ENCODE peak calls at places on chromosomes 11 and 22, in ten cellular contexts. A, H, F, Q, Z, N, M, I, V and W are unnamed samples.

GRCh38 chr22:19974935-19975706 is 33.5 kb upstream of the TXNRD2 start:
- DNase-seq in Q (no peak), I (no peak), H (no peak), A (peak; percentile 94), F (no peak), M (no peak), V (no peak), N (peak; percentile 9), Z (no peak), W (no peak)

GRCh38 chr11:130527648-130528300 is 79.3 kb downstream of the ADAMTS15 start:
- DNase-seq in M (no peak), N (peak; percentile 61), V (no peak), A (no peak), I (peak; percentile 89), F (no peak), H (no peak), Q (no peak), Z (peak; percentile 74), W (no peak)

GRCh38 chr22:48473202-48473601 is 1354.5 kb downstream of the BRD1 start:
- DNase-seq in H (no peak), A (no peak), N (no peak), M (no peak), V (no peak), Z (no peak), Q (no peak), F (no peak), I (no peak), W (no peak)

GRCh38 chr22:19496324-19496630 is 16.6 kb downstream of the CDC45 start:
- DNase-seq in Q (no peak), I (no peak), Z (no peak), M (no peak), V (no peak), A (no peak), N (no peak), H (no peak), F (no peak), W (no peak)

GRCh38 chr22:24761888-24762675 is 12.4 kb downstream of the PIWIL3 start:
- DNase-seq in N (no peak), V (no peak), A (no peak), Z (no peak), M (no peak), H (no peak), I (peak; percentile 81), F (no peak), Q (no peak), W (no peak)

GRCh38 chr22:42438293-42438650 is 6.1 kb upstream of the NFAM1 start:
- DNase-seq in A (no peak), N (no peak), F (no peak), I (no peak), M (peak; percentile 61), Q (no peak), Z (no peak), H (no peak), V (no peak), W (no peak)

GRCh38 chr11:27242591-27242990 is 120.4 kb downstream of the CCDC34 start:
- DNase-seq in A (no peak), F (no peak), H (no peak), Q (no peak), N (no peak), Z (peak; percentile 59), M (no peak), I (peak; percentile 36), V (no peak), W (no peak)

GRCh38 chr22:30531651-30532608 is 14.6 kb downstream of the SEC14L6 start:
- DNase-seq in H (no peak), Z (no peak), Q (no peak), F (no peak), M (no peak), V (no peak), I (no peak), N (no peak), A (no peak), W (no peak)

GRCh38 chr11:124762624-124763155 is 600 bp upstream of the ESAM start:
- DNase-seq in A (peak; percentile 46), M (peak; percentile 67), Z (no peak), Q (peak; percentile 19), H (no peak), F (no peak), I (no peak), V (no peak), N (peak; percentile 37), W (no peak)

GRCh38 chr11:79198898-79199250 is 242.0 kb downstream of the TENM4 start:
- DNase-seq in V (no peak), Z (peak; percentile 22), N (peak; percentile 48), M (no peak), H (no peak), A (no peak), F (no peak), I (peak; percentile 44), Q (no peak), W (no peak)

GRCh38 chr22:24427500-24428164 is at the start of gene ADORA2A:
- DNase-seq in Q (peak; percentile 84), A (no peak), M (no peak), F (no peak), N (no peak), I (no peak), H (no peak), V (no peak), Z (no peak), W (no peak)

GRCh38 chr11:119342362-119343130 is 1.9 kb upstream of the C1QTNF5 start:
- DNase-seq in Q (no peak), N (no peak), F (no peak), I (no peak), V (no peak), Z (no peak), A (no peak), M (no peak), H (no peak), W (no peak)

GRCh38 chr11:70901951-70902521 is 350.3 kb downstream of the SHANK2 start:
- DNase-seq in F (no peak), Z (no peak), Q (no peak), M (no peak), V (no peak), I (peak; percentile 2), A (no peak), N (no peak), H (no peak), W (no peak)

GRCh38 chr11:34405079-34405858 is 33.5 kb upstream of the CAT start:
- DNase-seq in F (no peak), H (no peak), N (no peak), A (no peak), Z (peak; percentile 12), M (no peak), I (peak; percentile 23), V (no peak), Q (no peak), W (no peak)

GRCh38 chr11:17386331-17387084 is 2.0 kb downstream of the KCNJ11 start:
- DNase-seq in M (peak; percentile 69), Q (peak; percentile 63), A (peak; percentile 66), H (peak; percentile 47), F (peak; percentile 74), Z (peak; percentile 35), V (no peak), I (peak; percentile 60), N (peak; percentile 62), W (peak; percentile 58)

GRCh38 chr11:46322759-46323158 is 24.5 kb upstream of the DGKZ start:
- DNase-seq in H (no peak), M (peak; percentile 27), N (no peak), F (no peak), I (peak; percentile 32), V (no peak), Z (no peak), A (peak; percentile 44), Q (no peak), W (no peak)

GRCh38 chr11:104997288-104997687 is 25.7 kb downstream of the CASP5 start:
- DNase-seq in I (peak; percentile 67), V (no peak), F (peak; percentile 18), H (no peak), Z (no peak), A (no peak), N (peak; percentile 71), Q (no peak), M (no peak), W (no peak)
- TF ChIP-seq CTCF in I (peak; percentile 27), V (no peak), F (peak; percentile 26), H (no peak), Z (no peak), A (no peak), N (peak; percentile 80), Q (no peak), M (no peak), W (no peak)

DNA sequence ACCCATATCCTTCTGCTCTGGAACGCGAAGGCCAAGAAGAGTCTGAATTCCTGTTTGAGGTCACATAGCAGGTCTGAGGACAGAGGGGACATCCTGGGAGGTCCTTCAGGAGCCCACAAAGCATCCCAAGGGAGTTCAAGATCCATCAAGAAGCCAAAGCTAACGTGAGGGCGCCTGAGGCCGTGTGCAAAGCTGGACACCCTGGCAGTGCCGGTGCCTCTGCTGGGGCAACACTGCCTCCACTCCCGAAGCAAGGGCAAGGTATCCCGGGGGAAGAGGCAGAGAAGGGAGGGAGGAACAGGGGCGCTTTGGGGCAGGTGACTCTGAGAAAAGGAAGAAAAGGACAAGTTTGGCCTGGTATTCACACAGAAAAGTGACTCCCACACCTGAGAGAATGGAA is 50.3 kb upstream of the CDON start:
- DNase-seq in Z (no peak), F (no peak), N (no peak), M (no peak), A (no peak), I (no peak), Q (no peak), V (no peak), H (no peak), W (no peak)
- H3K27ac ChIP-seq in Z (no peak overlapping the region), F (peak overlapping the region; percentile 70), N (no peak overlapping the region), M (no peak overlapping the region), A (no peak overlapping the region), I (no peak overlapping the region), Q (peak overlapping the region; percentile 90), V (peak overlapping the region; percentile 66), H (peak overlapping the region; percentile 49), W (peak overlapping the region; percentile 26)

DNA sequence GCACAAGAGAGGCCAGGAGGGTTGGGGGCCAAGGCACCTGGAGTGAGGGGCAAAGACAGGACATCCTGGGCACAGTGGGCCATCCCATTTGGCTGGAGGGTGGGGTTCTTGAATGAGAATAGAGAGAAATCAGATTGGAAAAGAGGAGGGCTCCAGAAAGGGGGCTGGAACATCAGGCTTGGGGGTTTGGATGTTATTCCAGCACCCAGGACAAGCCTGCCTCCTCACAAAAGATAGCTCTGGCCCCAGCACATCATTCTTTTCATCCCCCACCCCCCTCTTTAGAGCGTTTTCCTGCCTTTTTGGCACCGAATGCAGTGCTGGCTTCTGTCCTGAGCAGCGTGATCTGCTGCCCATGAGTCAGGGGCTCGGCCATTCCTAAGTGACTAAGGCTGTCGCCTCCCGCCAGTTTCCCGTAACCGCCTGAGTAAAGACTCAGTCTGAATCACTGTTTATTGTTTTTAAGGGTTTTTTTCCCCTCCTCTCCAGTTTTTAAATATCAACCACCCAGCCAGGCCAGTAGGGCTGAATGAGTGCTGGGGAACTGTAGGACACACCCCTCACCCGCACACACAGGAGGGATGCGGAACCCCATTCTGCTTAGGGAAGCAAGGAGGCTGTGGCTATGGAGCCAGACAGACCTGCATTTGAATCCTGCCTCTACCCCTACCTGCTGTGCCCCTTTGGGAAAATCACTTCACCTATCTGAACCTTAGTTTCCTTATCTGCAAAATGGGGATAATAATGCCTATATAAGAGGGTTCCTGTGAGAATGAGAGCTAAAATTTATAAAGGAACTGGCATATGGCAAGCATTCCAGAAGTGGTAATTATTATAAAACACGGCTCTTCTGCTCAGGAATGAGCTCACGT is 32.4 kb upstream of the NAV2 start:
- DNase-seq in M (peak; percentile 44), Q (peak; percentile 71), Z (peak; percentile 98), F (peak; percentile 88), A (no peak), I (peak; percentile 97), V (peak; percentile 53), N (peak; percentile 97), H (peak; percentile 96), W (peak; percentile 89)
- H3K4me3 ChIP-seq in M (no peak overlapping the region), Q (no peak overlapping the region), Z (no peak overlapping the region), F (no peak overlapping the region), A (no peak overlapping the region), I (no peak overlapping the region), V (no peak overlapping the region), N (peak overlapping the region; percentile 20), H (no peak overlapping the region), W (no peak overlapping the region)

GRCh38 chr11:65421204-65422103 is 1.1 kb upstream of the NEAT1 start:
- DNase-seq in A (peak; percentile 63), V (peak; percentile 92), N (peak; percentile 97), H (peak; percentile 98), Z (peak; percentile 96), I (peak; percentile 100), Q (peak; percentile 94), F (peak; percentile 95), M (peak; percentile 39), W (peak; percentile 95)
- TF ChIP-seq CTCF in A (no peak), V (no peak), N (no peak), H (no peak), Z (no peak), I (no peak), Q (no peak), F (no peak), M (no peak), W (no peak)